ENCODE peak calls at places on chromosomes 2 and 18, in six cellular contexts. E is AG04450, F is cardiac muscle cell, N is CD14-positive monocyte, Y is tibial artery, K is type B pancreatic cell. O is an unnamed sample.

GRCh38 chr18:5673576-5673975 is 129.8 kb upstream of the EPB41L3 start:
- DNase-seq in N (no peak), F (no peak), E (no peak), Y (no peak), K (no peak), O (no peak)

GRCh38 chr2:65790676-65790935 is 358.2 kb upstream of the SPRED2 start:
- DNase-seq in F (no peak), N (no peak), K (no peak), E (no peak), Y (no peak), O (no peak)

GRCh38 chr18:39463986-39464385 is 1898.4 kb upstream of the CELF4 start:
- DNase-seq in Y (no peak), N (no peak), K (no peak), F (no peak), E (no peak), O (no peak)

GRCh38 chr2:12715878-12716249 is 872 bp upstream of the TRIB2 start:
- DNase-seq in K (peak), E (peak), Y (peak), F (peak), N (peak), O (peak)

GRCh38 chr2:96847586-96847985 is 3.8 kb upstream of the ANKRD23 start:
- DNase-seq in N (no peak), K (no peak), E (no peak), Y (no peak), F (no peak), O (no peak)

GRCh38 chr2:129117427-129117826 is 798.8 kb upstream of the HS6ST1 start:
- DNase-seq in F (peak), Y (no peak), N (no peak), K (no peak), E (no peak), O (no peak)

GRCh38 chr2:191567229-191567628 is 110.7 kb upstream of the NABP1 start:
- DNase-seq in Y (no peak), K (no peak), E (no peak), N (no peak), F (no peak), O (no peak)

GRCh38 chr18:33839452-33840225 is 261.6 kb downstream of the ASXL3 start:
- DNase-seq in N (no peak), E (no peak), K (no peak), F (peak), Y (no peak), O (no peak)

GRCh38 chr2:152762202-152762601 is 43.8 kb downstream of the ARL6IP6 start:
- DNase-seq in F (peak), N (no peak), Y (no peak), E (peak), K (no peak), O (no peak)

GRCh38 chr2:38634684-38635083 is 31.2 kb upstream of the GALM start:
- DNase-seq in Y (no peak), F (no peak), N (no peak), E (no peak), K (no peak), O (no peak)

GRCh38 chr18:40583671-40584070 is 1371.4 kb upstream of the PIK3C3 start:
- DNase-seq in F (no peak), Y (no peak), E (no peak), N (no peak), K (no peak), O (no peak)

GRCh38 chr2:239855863-239856587 is 169.1 kb downstream of the NDUFA10 start:
- DNase-seq in K (peak), N (no peak), Y (no peak), E (no peak), F (no peak), O (peak)

GRCh38 chr2:223488814-223489213 is 113.3 kb downstream of the SCG2 start:
- DNase-seq in F (peak), N (no peak), K (no peak), Y (no peak), E (no peak), O (no peak)

GRCh38 chr2:132824716-132825115 is 154.7 kb upstream of the LYPD1 start:
- DNase-seq in F (no peak), N (no peak), K (no peak), E (no peak), Y (no peak), O (no peak)

GRCh38 chr2:207683879-207684627 is 27.4 kb upstream of the CCNYL1 start:
- DNase-seq in Y (no peak), K (no peak), F (peak), N (no peak), E (no peak), O (no peak)

GRCh38 chr18:13871701-13872100 is 43.6 kb downstream of the MC2R start:
- DNase-seq in Y (no peak), F (no peak), E (no peak), K (no peak), N (no peak), O (no peak)

GRCh38 chr2:71122917-71123316 is 7.1 kb downstream of the MCEE start:
- DNase-seq in N (no peak), Y (no peak), K (no peak), E (no peak), F (no peak), O (no peak)

GRCh38 chr2:177525351-177525750 is 132.8 kb downstream of the AGPS start:
- DNase-seq in N (no peak), F (no peak), E (no peak), Y (no peak), K (no peak), O (no peak)

GRCh38 chr2:29703336-29703735 is 218.1 kb downstream of the ALK start:
- DNase-seq in F (no peak), E (no peak), N (no peak), Y (no peak), K (no peak), O (no peak)

GRCh38 chr18:78767648-78768071 is 212.0 kb upstream of the SALL3 start:
- DNase-seq in N (no peak), Y (no peak), K (no peak), F (no peak), E (no peak), O (peak)

GRCh38 chr2:105307146-105307545 is 22.4 kb downstream of the TGFBRAP1 start:
- DNase-seq in Y (no peak), F (peak), K (no peak), N (no peak), E (no peak), O (no peak)

GRCh38 chr2:213252206-213252605 is 32.1 kb upstream of the SPAG16 start:
- DNase-seq in Y (no peak), E (no peak), N (no peak), F (no peak), K (no peak), O (no peak)

GRCh38 chr2:14220101-14220500 is 412.4 kb upstream of the LRATD1 start:
- DNase-seq in K (no peak), F (no peak), N (no peak), Y (no peak), E (no peak), O (no peak)

GRCh38 chr2:98269274-98269673 is 77.0 kb upstream of the CNGA3 start:
- DNase-seq in K (no peak), N (no peak), F (peak), Y (no peak), E (peak), O (no peak)
- TF ChIP-seq CTCF in K (peak), N (peak), F (peak), Y (peak), E (peak), O (peak)

GRCh38 chr2:135581282-135581681 is 50.0 kb downstream of the R3HDM1 start:
- DNase-seq in N (no peak), E (no peak), Y (no peak), F (no peak), K (no peak), O (no peak)

GRCh38 chr2:135586148-135586547 is 54.9 kb downstream of the R3HDM1 start:
- DNase-seq in K (no peak), N (no peak), Y (no peak), F (no peak), E (no peak), O (no peak)

GRCh38 chr2:135587958-135588357 is 56.7 kb downstream of the R3HDM1 start:
- DNase-seq in K (no peak), N (no peak), E (no peak), Y (no peak), F (no peak), O (no peak)

GRCh38 chr2:135582383-135582782 is 51.1 kb downstream of the R3HDM1 start:
- DNase-seq in Y (no peak), E (no peak), N (no peak), K (no peak), F (no peak), O (no peak)

DNA sequence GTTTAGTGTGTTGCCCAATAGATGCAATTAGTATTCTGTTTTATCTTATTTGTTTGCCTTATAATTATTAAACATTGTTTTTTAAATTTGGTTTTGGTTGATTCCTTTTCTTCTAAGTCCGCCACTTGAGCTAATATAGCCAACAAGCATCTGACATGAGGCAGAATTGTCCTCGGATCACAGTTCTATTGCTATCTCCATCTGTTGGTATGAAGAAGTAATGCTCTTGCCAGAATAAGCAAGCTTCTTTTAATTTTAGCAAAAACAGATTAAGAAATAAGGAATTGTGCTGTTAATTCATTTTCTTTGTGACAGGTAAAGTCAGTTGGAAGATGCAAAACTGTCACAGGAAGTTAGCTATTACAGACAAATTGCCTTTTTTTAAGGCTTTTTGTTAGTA is 54.3 kb downstream of the R3HDM1 start:
- DNase-seq in K (no peak), N (no peak), Y (no peak), E (no peak), F (peak), O (no peak)
- TF ChIP-seq CTCF in K (peak), N (no peak), Y (no peak), E (peak), F (peak), O (peak)

GRCh38 chr2:11124760-11125068 is 30.6 kb upstream of the SLC66A3 start:
- DNase-seq in E (no peak), K (no peak), Y (no peak), F (no peak), N (no peak), O (no peak)
- TF ChIP-seq CTCF in E (no peak), K (no peak), Y (no peak), F (no peak), N (peak), O (no peak)

GRCh38 chr2:55952415-55952814 is 28.8 kb upstream of the EFEMP1 start:
- DNase-seq in K (no peak), Y (no peak), F (peak), E (no peak), N (no peak), O (no peak)

GRCh38 chr2:55949613-55950012 is 26.0 kb upstream of the EFEMP1 start:
- DNase-seq in Y (no peak), E (no peak), F (no peak), N (no peak), K (no peak), O (no peak)

GRCh38 chr2:55949211-55949610 is 25.6 kb upstream of the EFEMP1 start:
- DNase-seq in K (no peak), F (no peak), N (no peak), Y (no peak), E (no peak), O (no peak)

GRCh38 chr2:55954306-55955035 is 30.9 kb upstream of the EFEMP1 start:
- DNase-seq in E (peak), K (no peak), Y (no peak), F (peak), N (no peak), O (no peak)

GRCh38 chr2:55951533-55951932 is 28.0 kb upstream of the EFEMP1 start:
- DNase-seq in F (no peak), N (no peak), E (no peak), K (no peak), Y (no peak), O (no peak)
- TF ChIP-seq CTCF in F (no peak), N (no peak), E (no peak), K (no peak), Y (no peak), O (no peak)

GRCh38 chr2:231573698-231574421 is 18.8 kb upstream of the TEX44 start:
- DNase-seq in Y (no peak), E (no peak), N (no peak), K (no peak), F (no peak), O (no peak)

GRCh38 chr2:231570903-231571302 is 21.8 kb upstream of the TEX44 start:
- DNase-seq in E (no peak), Y (no peak), F (no peak), K (no peak), N (no peak), O (no peak)

GRCh38 chr2:231575612-231576256 is 16.9 kb upstream of the TEX44 start:
- DNase-seq in E (no peak), N (no peak), Y (no peak), F (no peak), K (no peak), O (no peak)

GRCh38 chr2:231571810-231572209 is 20.9 kb upstream of the TEX44 start:
- DNase-seq in N (no peak), E (no peak), K (no peak), Y (no peak), F (no peak), O (no peak)

DNA sequence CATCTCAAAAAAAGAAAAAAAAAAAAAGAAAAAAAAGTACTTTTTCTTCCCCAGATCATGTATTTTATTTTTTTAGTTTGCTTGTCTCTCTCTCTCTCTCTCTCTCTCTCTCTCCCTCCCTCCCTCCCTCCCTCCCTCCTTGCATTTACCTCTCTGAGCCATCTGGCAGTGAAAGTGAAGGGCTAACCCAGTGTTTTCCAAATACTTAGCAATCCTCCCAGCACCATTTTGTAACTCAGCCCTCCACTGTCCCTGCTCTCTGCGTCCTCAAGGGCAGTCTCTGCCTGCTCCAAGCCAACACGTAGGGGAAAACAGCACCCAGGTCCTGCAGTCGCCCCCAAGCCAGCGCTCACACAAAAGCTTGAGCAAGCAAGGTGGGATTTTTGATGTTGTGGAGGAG is 19.6 kb upstream of the TEX44 start:
- DNase-seq in F (no peak), K (no peak), N (no peak), Y (no peak), E (no peak), O (no peak)
- TF ChIP-seq CTCF in F (no peak), K (no peak), N (no peak), Y (no peak), E (no peak), O (no peak)

DNA sequence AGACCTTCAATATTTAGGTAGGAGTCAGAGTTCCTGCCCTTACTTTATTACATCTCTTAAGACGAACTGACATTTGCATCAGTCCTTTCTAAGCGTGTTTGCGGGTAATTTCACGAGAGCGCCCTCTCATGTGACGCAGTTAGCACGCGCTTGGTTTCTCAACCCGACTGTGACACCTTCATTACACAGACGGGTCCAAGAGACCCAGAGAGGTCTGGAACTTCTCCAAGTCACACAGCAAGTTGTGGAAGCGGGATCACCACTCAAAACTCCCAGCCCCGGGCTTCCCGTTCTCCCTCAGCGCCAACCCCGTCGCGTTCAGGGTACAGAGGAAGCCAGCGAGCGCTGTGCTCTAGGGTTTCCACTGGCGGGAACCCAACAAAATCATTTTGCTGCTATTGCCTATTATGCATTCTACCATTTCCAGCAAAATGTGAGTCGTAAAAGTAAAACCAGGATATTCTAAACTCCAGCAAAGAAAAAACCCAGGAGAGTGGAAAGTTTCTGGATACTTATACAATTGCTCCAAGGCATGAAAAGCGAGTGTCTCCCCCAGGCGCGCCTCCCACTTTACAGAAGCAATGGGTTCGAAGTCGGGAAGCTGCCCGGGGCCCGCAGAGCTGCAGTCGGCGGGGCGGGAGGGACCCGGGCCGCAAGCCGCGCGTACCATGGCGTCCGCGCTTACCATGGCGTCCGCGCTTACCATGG is 583 bp downstream of the ENOSF1 start:
- DNase-seq in Y (peak), K (peak), N (peak), F (peak), E (peak), O (peak)
- TF ChIP-seq CTCF in Y (no peak), K (no peak), N (no peak), F (no peak), E (peak), O (no peak)

GRCh38 chr2:69720404-69720803 is 21.5 kb upstream of the ANXA4 start:
- DNase-seq in Y (no peak), K (no peak), N (no peak), F (peak), E (no peak), O (no peak)
- TF ChIP-seq CTCF in Y (no peak), K (peak), N (peak), F (peak), E (peak), O (peak)

GRCh38 chr18:77341527-77341926 is 91.9 kb downstream of the GALR1 start:
- DNase-seq in N (no peak), Y (no peak), K (no peak), F (no peak), E (no peak), O (no peak)
- TF ChIP-seq CTCF in N (no peak), Y (no peak), K (no peak), F (no peak), E (no peak), O (no peak)

O was measured in osteocyte.